ENCODE peak calls at places on chromosomes 12 and 14, in ten cellular contexts. M is astrocyte of the cerebellum; P is CD8-positive, alpha-beta T cell; C is activated B cell treated with CpG ODN at 0.5 μM for 24 hours; D is neural progenitor cell; V is tibial artery; X is pancreas; L is AG04449; A is OCI-LY7; G is dorsolateral prefrontal cortex. O is an unnamed sample.

GRCh38 chr12:45674583-45674982 is 54.9 kb upstream of the ARID2 start:
- DNase-seq in M (peak), P (no peak), C (no peak), D (no peak), V (peak), X (peak), L (peak), A (no peak), G (no peak), O (no peak)

GRCh38 chr14:89941830-89942377 is 12.6 kb downstream of the EFCAB11 start:
- DNase-seq in M (no peak), P (no peak), C (no peak), D (no peak), V (no peak), X (no peak), L (no peak), A (no peak), G (no peak), O (no peak)

GRCh38 chr12:112682586-112682985 is 109.0 kb upstream of the RPH3A start:
- DNase-seq in M (no peak), P (no peak), C (no peak), D (no peak), V (no peak), X (no peak), L (no peak), A (no peak), G (no peak), O (no peak)

GRCh38 chr14:74703043-74703442 is 9.8 kb downstream of the AREL1 start:
- DNase-seq in M (no peak), P (no peak), C (no peak), D (no peak), V (no peak), X (no peak), L (no peak), A (no peak), G (no peak), O (no peak)

GRCh38 chr12:14775652-14776020 is 27.6 kb downstream of the WBP11 start:
- DNase-seq in M (no peak), P (no peak), C (no peak), D (no peak), V (no peak), X (no peak), L (no peak), A (no peak), G (no peak), O (no peak)

GRCh38 chr14:22383515-22384166 is 205.4 kb downstream of the DAD1 start:
- DNase-seq in M (no peak), P (no peak), C (peak), D (no peak), V (no peak), X (no peak), L (no peak), A (peak), G (no peak), O (no peak)

GRCh38 chr12:55932546-55932919 is 1.6 kb downstream of the DGKA start:
- DNase-seq in M (no peak), P (peak), C (peak), D (no peak), V (no peak), X (no peak), L (no peak), A (peak), G (no peak), O (no peak)

GRCh38 chr14:83744901-83745300 is 1785.0 kb upstream of the FLRT2 start:
- DNase-seq in M (no peak), P (no peak), C (no peak), D (no peak), V (no peak), X (no peak), L (no peak), A (no peak), G (no peak), O (no peak)

GRCh38 chr12:29256598-29256997 is 107.5 kb downstream of the FAR2 start:
- DNase-seq in M (no peak), P (no peak), C (no peak), D (no peak), V (no peak), X (no peak), L (no peak), A (no peak), G (no peak), O (no peak)

GRCh38 chr12:109057376-109057775 is 5.0 kb downstream of the USP30 start:
- DNase-seq in M (no peak), P (no peak), C (no peak), D (no peak), V (no peak), X (no peak), L (no peak), A (no peak), G (no peak), O (no peak)

GRCh38 chr14:53032161-53032803 is 81.4 kb upstream of the FERMT2 start:
- DNase-seq in M (peak), P (no peak), C (no peak), D (peak), V (no peak), X (peak), L (peak), A (no peak), G (no peak), O (no peak)

GRCh38 chr14:55254581-55254980 is 16.6 kb upstream of the FBXO34 start:
- DNase-seq in M (no peak), P (no peak), C (no peak), D (no peak), V (no peak), X (no peak), L (no peak), A (no peak), G (no peak), O (no peak)

GRCh38 chr12:45587877-45588530 is 141.5 kb upstream of the ARID2 start:
- DNase-seq in M (no peak), P (no peak), C (no peak), D (no peak), V (no peak), X (no peak), L (no peak), A (no peak), G (no peak), O (no peak)

GRCh38 chr12:132445884-132446471 is 44.0 kb upstream of the FBRSL1 start:
- DNase-seq in M (no peak), P (peak), C (no peak), D (peak), V (no peak), X (no peak), L (no peak), A (peak), G (no peak), O (no peak)

GRCh38 chr12:63151061-63151897 is at the start of gene AVPR1A:
- DNase-seq in M (no peak), P (no peak), C (no peak), D (peak), V (peak), X (no peak), L (no peak), A (no peak), G (no peak), O (peak)

GRCh38 chr12:114163766-114164165 is 197.6 kb upstream of the RBM19 start:
- DNase-seq in M (peak), P (no peak), C (no peak), D (no peak), V (no peak), X (no peak), L (no peak), A (no peak), G (no peak), O (no peak)

GRCh38 chr14:76203086-76204001 is 51.6 kb downstream of the GPATCH2L start:
- DNase-seq in M (peak), P (no peak), C (no peak), D (no peak), V (no peak), X (peak), L (peak), A (no peak), G (peak), O (no peak)

GRCh38 chr12:66859751-66860440 is 181.0 kb upstream of the GRIP1 start:
- DNase-seq in M (no peak), P (no peak), C (no peak), D (no peak), V (no peak), X (no peak), L (no peak), A (no peak), G (no peak), O (no peak)

GRCh38 chr12:103969391-103969790 is 3.7 kb downstream of the TDG start:
- DNase-seq in M (no peak), P (no peak), C (no peak), D (no peak), V (no peak), X (no peak), L (no peak), A (no peak), G (no peak), O (no peak)

GRCh38 chr12:125633686-125634085 is 568.5 kb downstream of the AACS start:
- DNase-seq in M (no peak), P (no peak), C (no peak), D (no peak), V (no peak), X (peak), L (no peak), A (no peak), G (no peak), O (no peak)

GRCh38 chr12:128729628-128730121 is 94.1 kb downstream of the SLC15A4 start:
- DNase-seq in M (no peak), P (no peak), C (no peak), D (no peak), V (no peak), X (no peak), L (no peak), A (no peak), G (no peak), O (no peak)

GRCh38 chr12:11307143-11307542 is 3.1 kb downstream of the PRB4 start:
- DNase-seq in M (no peak), P (no peak), C (no peak), D (no peak), V (no peak), X (no peak), L (no peak), A (no peak), G (no peak), O (no peak)

GRCh38 chr12:42809226-42809625 is 219.7 kb upstream of the PRICKLE1 start:
- DNase-seq in M (peak), P (no peak), C (no peak), D (no peak), V (no peak), X (no peak), L (no peak), A (no peak), G (no peak), O (no peak)

GRCh38 chr12:83313827-83314226 is 627.1 kb downstream of the TMTC2 start:
- DNase-seq in M (no peak), P (no peak), C (no peak), D (no peak), V (no peak), X (no peak), L (no peak), A (no peak), G (no peak), O (no peak)

GRCh38 chr12:54163147-54163546 is 25.6 kb downstream of the SMUG1 start:
- DNase-seq in M (no peak), P (no peak), C (no peak), D (no peak), V (no peak), X (no peak), L (no peak), A (no peak), G (no peak), O (no peak)

DNA sequence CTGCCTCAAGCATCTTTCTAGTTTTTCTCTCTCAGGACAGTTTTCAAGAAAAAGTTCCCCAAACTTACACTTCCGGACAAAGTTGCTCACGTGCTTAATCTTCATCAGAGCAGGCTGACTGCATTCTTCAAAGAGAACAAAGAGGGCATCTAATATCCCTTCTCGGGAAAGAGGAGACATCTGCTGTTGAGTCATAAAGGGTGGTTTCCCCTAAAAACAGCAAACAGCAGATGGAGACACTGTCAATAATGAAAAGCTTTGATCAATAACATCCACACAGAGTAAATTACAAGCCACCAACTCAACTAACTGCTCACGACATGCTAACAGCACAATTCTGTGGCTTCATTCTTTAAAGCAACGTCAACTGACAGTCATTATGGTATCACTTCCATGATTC is 8.1 kb downstream of the CIT start:
- DNase-seq in M (no peak), P (no peak), C (no peak), D (no peak), V (no peak), X (no peak), L (no peak), A (no peak), G (no peak), O (no peak)
- TF ChIP-seq CTCF in M (no peak), P (no peak), C (no peak), D (no peak), V (no peak), X (no peak), L (no peak), A (no peak), G (no peak), O (no peak)

GRCh38 chr14:103854822-103855733 is 7.7 kb upstream of the PPP1R13B start:
- DNase-seq in M (no peak), P (no peak), C (no peak), D (peak), V (no peak), X (peak), L (no peak), A (no peak), G (no peak), O (no peak)
- TF ChIP-seq CTCF in M (no peak), P (no peak), C (no peak), D (no peak), V (no peak), X (no peak), L (no peak), A (no peak), G (no peak), O (no peak)

GRCh38 chr14:85535316-85535715 is 5.4 kb downstream of the FLRT2 start:
- DNase-seq in M (no peak), P (no peak), C (no peak), D (no peak), V (no peak), X (no peak), L (no peak), A (no peak), G (no peak), O (no peak)

GRCh38 chr14:85534914-85535313 is 5.0 kb downstream of the FLRT2 start:
- DNase-seq in M (no peak), P (no peak), C (no peak), D (peak), V (no peak), X (no peak), L (no peak), A (no peak), G (no peak), O (no peak)

GRCh38 chr14:85537526-85537925 is 7.6 kb downstream of the FLRT2 start:
- DNase-seq in M (no peak), P (no peak), C (no peak), D (no peak), V (no peak), X (no peak), L (no peak), A (no peak), G (no peak), O (no peak)

GRCh38 chr14:85536835-85537195 is 6.9 kb downstream of the FLRT2 start:
- DNase-seq in M (no peak), P (no peak), C (no peak), D (no peak), V (no peak), X (no peak), L (no peak), A (no peak), G (no peak), O (no peak)

DNA sequence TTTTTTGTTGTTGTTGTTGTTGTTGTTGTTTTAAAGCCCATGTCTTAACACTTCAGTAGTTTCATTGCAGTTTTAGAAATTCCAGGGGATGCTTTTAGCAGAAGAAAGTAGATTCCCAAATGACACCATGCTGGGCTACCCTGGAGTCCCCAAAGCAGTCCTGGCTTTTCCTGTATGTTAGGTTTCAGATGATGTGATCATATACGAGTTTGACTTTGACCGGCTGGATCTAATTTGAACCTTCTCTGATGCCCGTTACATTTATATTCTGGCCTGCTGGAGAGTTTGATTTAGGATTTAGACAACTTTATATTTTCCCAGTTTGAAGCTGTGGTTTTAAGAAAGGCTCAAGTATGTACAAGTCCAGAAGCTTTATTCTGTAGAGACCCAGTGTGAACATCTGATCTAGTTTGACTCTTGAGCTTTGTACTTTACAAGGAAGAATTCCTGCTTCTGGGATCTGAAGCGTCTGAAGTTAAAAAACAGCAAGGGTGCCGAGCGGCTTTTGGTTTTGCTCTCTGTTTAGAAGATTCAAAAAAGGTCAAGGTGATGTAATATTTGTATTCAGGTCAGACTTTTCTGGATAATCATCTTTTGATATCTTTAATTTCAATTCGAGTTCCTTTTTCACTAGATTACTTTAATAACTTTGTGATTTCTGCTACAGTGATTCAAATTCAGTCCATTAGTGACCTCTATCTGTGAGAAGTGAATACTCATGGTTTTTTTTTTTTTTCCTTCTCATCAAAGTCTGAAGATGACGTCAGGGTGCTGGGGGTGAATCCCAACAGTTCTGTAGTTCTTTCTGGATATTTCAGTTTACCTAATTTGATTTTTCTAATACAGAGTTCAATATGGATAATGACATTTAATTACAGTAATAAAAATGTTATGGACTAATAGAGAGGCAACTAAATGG is 6.2 kb downstream of the FLRT2 start:
- DNase-seq in M (no peak), P (no peak), C (no peak), D (peak), V (no peak), X (no peak), L (no peak), A (no peak), G (no peak), O (no peak)
- TF ChIP-seq CTCF in M (no peak), P (no peak), C (no peak), D (peak), V (peak), X (no peak), L (peak), A (peak), G (peak), O (peak)

GRCh38 chr14:105023144-105023543 is 2.3 kb upstream of the CDCA4 start:
- DNase-seq in M (no peak), P (no peak), C (no peak), D (no peak), V (no peak), X (no peak), L (no peak), A (no peak), G (no peak), O (no peak)

GRCh38 chr14:105020815-105021655 is at the start of gene CDCA4:
- DNase-seq in M (peak), P (peak), C (peak), D (peak), V (peak), X (peak), L (no peak), A (peak), G (peak), O (peak)

GRCh38 chr14:105019861-105020814 is 745 bp downstream of the CDCA4 start:
- DNase-seq in M (no peak), P (peak), C (no peak), D (peak), V (no peak), X (peak), L (no peak), A (peak), G (no peak), O (peak)

GRCh38 chr14:105022276-105022670 is 1.4 kb upstream of the CDCA4 start:
- DNase-seq in M (no peak), P (no peak), C (no peak), D (no peak), V (no peak), X (no peak), L (no peak), A (no peak), G (no peak), O (no peak)

DNA sequence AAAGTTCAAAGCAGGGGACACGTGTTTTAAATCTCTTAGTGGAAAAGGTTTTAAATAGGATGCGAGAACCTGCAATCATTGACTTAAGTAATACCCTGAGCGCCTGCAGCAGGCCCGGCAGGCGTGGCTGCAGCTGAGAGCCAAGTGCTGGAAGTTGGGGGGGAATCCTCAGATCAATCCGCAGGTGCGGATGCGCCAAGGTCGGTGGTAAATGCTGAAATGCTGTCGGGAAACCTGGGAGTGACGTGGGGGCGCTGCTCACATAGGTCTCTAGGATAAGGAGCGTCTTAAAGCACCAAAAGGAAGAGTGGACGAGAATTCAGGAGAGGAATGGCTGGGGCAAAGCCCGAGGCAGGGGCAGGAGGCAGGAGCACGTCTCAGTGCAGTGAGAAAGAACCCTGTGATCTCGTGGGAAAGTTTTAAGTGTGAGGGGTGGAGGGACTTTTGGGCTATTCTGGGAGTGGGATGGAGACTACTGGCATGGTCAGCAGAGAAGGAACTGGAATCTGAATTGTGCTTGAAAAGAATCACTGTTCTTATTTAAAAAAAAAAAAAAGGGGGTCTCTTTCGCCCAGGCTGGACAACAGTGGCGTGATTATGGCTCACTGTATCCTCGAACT is 883 bp upstream of the CDCA4 start:
- DNase-seq in M (no peak), P (peak), C (no peak), D (peak), V (no peak), X (peak), L (no peak), A (peak), G (no peak), O (peak)
- TF ChIP-seq CTCF in M (peak), P (no peak), C (no peak), D (peak), V (no peak), X (no peak), L (no peak), A (peak), G (no peak), O (no peak)

DNA sequence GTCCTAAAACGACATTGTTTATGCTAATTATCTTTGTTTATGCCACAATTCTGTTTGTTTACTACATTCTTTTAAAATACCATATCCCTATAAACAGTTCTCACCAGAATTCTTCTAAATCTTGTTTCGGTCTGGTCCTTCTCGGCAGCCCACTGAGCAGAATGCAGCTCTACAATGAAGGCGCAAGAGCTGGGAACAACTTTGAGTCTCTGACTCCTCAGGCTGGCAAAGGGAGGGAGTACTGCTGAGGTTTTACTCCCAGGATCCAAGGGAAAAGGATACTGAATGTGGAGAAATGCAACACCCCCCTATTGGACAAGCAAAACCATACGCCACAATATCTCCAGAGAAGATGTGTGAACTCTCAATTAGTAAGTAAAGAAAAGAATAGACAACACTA is 5.4 kb downstream of the SOX5 start:
- DNase-seq in M (no peak), P (no peak), C (no peak), D (peak), V (no peak), X (no peak), L (no peak), A (no peak), G (no peak), O (no peak)
- TF ChIP-seq CTCF in M (no peak), P (no peak), C (no peak), D (no peak), V (no peak), X (no peak), L (no peak), A (no peak), G (no peak), O (no peak)

O was measured in neural crest cell.